ENCODE peak calls at places on chromosomes 4 and X, in ten cellular contexts. D is lower lobe of right lung, Q is fibroblast of lung, L is mammary epithelial cell, C is psoas muscle, H is breast epithelium, N is AG04450, O is right cardiac atrium, Z is endothelial cell of umbilical vein, K is tibial artery. U is an unnamed sample.

GRCh38 chr4:16443504-16444088 is 217.3 kb upstream of the TAPT1 start:
- DNase-seq in D (no peak), Q (peak), L (peak), C (no peak), H (no peak), N (peak), O (no peak), Z (peak), K (no peak), U (no peak)

GRCh38 chrX:24391362-24391761 is 30.9 kb downstream of the SUPT20HL1 start:
- DNase-seq in D (no peak), Q (no peak), L (no peak), C (no peak), H (no peak), N (no peak), O (no peak), Z (no peak), K (no peak), U (no peak)

GRCh38 chrX:67917412-67918010 is 373.7 kb downstream of the AR start:
- DNase-seq in D (no peak), Q (no peak), L (no peak), C (no peak), H (no peak), N (no peak), O (no peak), Z (no peak), K (no peak), U (no peak)

GRCh38 chr4:101018836-101019235 is 328.5 kb downstream of the PPP3CA start:
- DNase-seq in D (no peak), Q (no peak), L (no peak), C (no peak), H (no peak), N (no peak), O (no peak), Z (no peak), K (no peak), U (no peak)

GRCh38 chrX:129769467-129770154 is 10.1 kb upstream of the SASH3 start:
- DNase-seq in D (no peak), Q (no peak), L (no peak), C (peak), H (no peak), N (no peak), O (no peak), Z (no peak), K (no peak), U (no peak)

GRCh38 chr4:24664956-24665355 is 80.6 kb upstream of the DHX15 start:
- DNase-seq in D (no peak), Q (peak), L (peak), C (no peak), H (no peak), N (peak), O (no peak), Z (no peak), K (no peak), U (peak)

GRCh38 chrX:78105944-78106650 is 2.0 kb downstream of the PGK1 start:
- DNase-seq in D (no peak), Q (no peak), L (no peak), C (no peak), H (no peak), N (no peak), O (no peak), Z (peak), K (no peak), U (no peak)

GRCh38 chr4:15873117-15873516 is 65.4 kb downstream of the FGFBP1 start:
- DNase-seq in D (no peak), Q (no peak), L (no peak), C (no peak), H (no peak), N (no peak), O (peak), Z (no peak), K (peak), U (no peak)

GRCh38 chr4:55468724-55469123 is 73.0 kb downstream of the TMEM165 start:
- DNase-seq in D (no peak), Q (peak), L (peak), C (no peak), H (no peak), N (peak), O (no peak), Z (peak), K (no peak), U (no peak)

GRCh38 chr4:186191266-186192067 is at the start of gene CYP4V2:
- DNase-seq in D (peak), Q (peak), L (peak), C (peak), H (peak), N (peak), O (peak), Z (peak), K (peak), U (peak)

GRCh38 chrX:100208076-100208475 is 202.0 kb downstream of the PCDH19 start:
- DNase-seq in D (no peak), Q (no peak), L (peak), C (no peak), H (no peak), N (no peak), O (no peak), Z (no peak), K (no peak), U (no peak)

GRCh38 chr4:134546279-134546678 is 344.7 kb upstream of the PABPC4L start:
- DNase-seq in D (no peak), Q (no peak), L (no peak), C (peak), H (no peak), N (no peak), O (no peak), Z (no peak), K (no peak), U (no peak)

GRCh38 chrX:26262121-26262523 is 46.2 kb downstream of the MAGEB5 start:
- DNase-seq in D (no peak), Q (peak), L (peak), C (no peak), H (no peak), N (peak), O (no peak), Z (peak), K (no peak), U (no peak)

GRCh38 chr4:48336471-48336870 is 4.9 kb upstream of the SLAIN2 start:
- DNase-seq in D (no peak), Q (peak), L (no peak), C (no peak), H (no peak), N (no peak), O (no peak), Z (no peak), K (no peak), U (no peak)

GRCh38 chrX:153770606-153771175 is 6.6 kb downstream of the PLXNB3 start:
- DNase-seq in D (no peak), Q (no peak), L (no peak), C (peak), H (no peak), N (no peak), O (no peak), Z (no peak), K (no peak), U (no peak)

GRCh38 chr4:181301735-181302380 is 941.3 kb upstream of the TENM3 start:
- DNase-seq in D (peak), Q (peak), L (peak), C (peak), H (no peak), N (peak), O (peak), Z (no peak), K (no peak), U (no peak)

GRCh38 chrX:49892552-49892951 is 13.3 kb downstream of the USP27X start:
- DNase-seq in D (no peak), Q (no peak), L (no peak), C (no peak), H (no peak), N (no peak), O (no peak), Z (no peak), K (no peak), U (no peak)

GRCh38 chrX:40318076-40318475 is 220.3 kb upstream of the BCOR start:
- DNase-seq in D (no peak), Q (no peak), L (no peak), C (no peak), H (no peak), N (no peak), O (no peak), Z (no peak), K (no peak), U (no peak)

GRCh38 chr4:84379881-84380618 is 119.0 kb downstream of the NKX6-1 start:
- DNase-seq in D (no peak), Q (peak), L (peak), C (no peak), H (no peak), N (no peak), O (no peak), Z (no peak), K (no peak), U (no peak)

GRCh38 chr4:127870688-127871087 is 10.0 kb upstream of the PLK4 start:
- DNase-seq in D (no peak), Q (peak), L (peak), C (no peak), H (no peak), N (peak), O (peak), Z (peak), K (no peak), U (no peak)

GRCh38 chr4:27278615-27279014 is 418.0 kb downstream of the STIM2 start:
- DNase-seq in D (no peak), Q (peak), L (peak), C (no peak), H (no peak), N (no peak), O (no peak), Z (no peak), K (no peak), U (no peak)

GRCh38 chr4:153082322-153083301 is 121.6 kb upstream of the TRIM2 start:
- DNase-seq in D (no peak), Q (no peak), L (peak), C (no peak), H (no peak), N (no peak), O (no peak), Z (no peak), K (no peak), U (no peak)

GRCh38 chrX:11446331-11446730 is 153.1 kb downstream of the AMELX start:
- DNase-seq in D (no peak), Q (peak), L (no peak), C (no peak), H (no peak), N (no peak), O (no peak), Z (no peak), K (no peak), U (no peak)

GRCh38 chr4:1500231-1500965 is 94.2 kb upstream of the NKX1-1 start:
- DNase-seq in D (peak), Q (no peak), L (no peak), C (peak), H (no peak), N (no peak), O (no peak), Z (no peak), K (no peak), U (no peak)

GRCh38 chrX:29666361-29666760 is 549.0 kb upstream of the MAGEB2 start:
- DNase-seq in D (no peak), Q (no peak), L (no peak), C (no peak), H (no peak), N (no peak), O (no peak), Z (no peak), K (no peak), U (no peak)

GRCh38 chrX:150719641-150720040 is 26.4 kb downstream of the MTMR1 start:
- DNase-seq in D (no peak), Q (no peak), L (no peak), C (no peak), H (no peak), N (no peak), O (no peak), Z (no peak), K (no peak), U (no peak)

GRCh38 chr4:185307136-185307950 is 88.4 kb downstream of the LRP2BP start:
- DNase-seq in D (no peak), Q (no peak), L (peak), C (no peak), H (no peak), N (no peak), O (no peak), Z (no peak), K (no peak), U (no peak)

GRCh38 chrX:114976321-114976720 is 41.1 kb downstream of the IL13RA2 start:
- DNase-seq in D (no peak), Q (peak), L (peak), C (no peak), H (no peak), N (no peak), O (no peak), Z (no peak), K (no peak), U (no peak)

GRCh38 chr4:20618010-20618409 is 82.2 kb upstream of the PACRGL start:
- DNase-seq in D (peak), Q (peak), L (no peak), C (peak), H (no peak), N (no peak), O (no peak), Z (peak), K (peak), U (no peak)

DNA sequence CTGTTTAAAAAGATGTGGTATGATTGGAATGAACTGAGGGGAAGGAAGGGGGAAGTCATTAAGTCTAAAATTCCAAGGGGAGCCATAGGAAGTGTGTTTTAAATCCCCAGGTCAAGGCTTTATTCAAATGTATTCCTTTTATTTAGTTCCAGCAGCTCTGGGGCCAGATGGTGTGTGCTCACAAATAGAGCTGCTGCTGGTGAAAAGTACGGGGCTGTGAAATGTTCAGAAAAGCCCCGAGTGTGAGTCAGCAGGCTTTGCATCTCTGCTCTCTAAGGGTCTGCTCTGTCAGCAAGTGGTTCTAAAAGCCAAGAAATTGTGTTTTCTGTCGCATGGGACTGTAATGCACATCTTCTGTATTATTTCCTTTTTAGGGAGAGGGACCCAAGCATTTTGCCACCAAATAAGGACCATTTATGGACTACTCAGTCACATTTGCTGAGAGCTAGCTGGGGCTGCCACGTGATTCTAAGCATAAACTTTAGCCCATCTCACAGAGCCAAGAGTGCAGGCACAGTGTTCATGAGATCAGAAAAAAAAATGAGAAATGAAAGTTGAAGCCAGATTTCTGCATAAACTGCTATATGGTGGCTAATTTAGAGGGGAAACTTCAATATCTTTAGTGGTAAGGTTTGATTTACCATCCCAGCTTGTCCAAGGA is 82.9 kb upstream of the NHS start:
- DNase-seq in D (no peak), Q (peak), L (no peak), C (no peak), H (no peak), N (no peak), O (no peak), Z (no peak), K (peak), U (no peak)
- H3K27ac ChIP-seq in D (no peak), Q (no peak), L (no peak), C (no peak), H (peak), N (no peak), O (no peak), Z (no peak), K (peak), U (no peak)

GRCh38 chr4:57219389-57219890 is 109.3 kb upstream of the IGFBP7 start:
- DNase-seq in D (no peak), Q (no peak), L (no peak), C (no peak), H (no peak), N (no peak), O (no peak), Z (no peak), K (no peak), U (no peak)

GRCh38 chr4:57220734-57221133 is 110.5 kb upstream of the IGFBP7 start:
- DNase-seq in D (no peak), Q (no peak), L (no peak), C (no peak), H (no peak), N (no peak), O (no peak), Z (no peak), K (no peak), U (no peak)

GRCh38 chr4:57214654-57215411 is 104.6 kb upstream of the IGFBP7 start:
- DNase-seq in D (no peak), Q (no peak), L (peak), C (no peak), H (no peak), N (no peak), O (no peak), Z (no peak), K (no peak), U (no peak)

GRCh38 chr4:57220172-57220571 is 110.0 kb upstream of the IGFBP7 start:
- DNase-seq in D (no peak), Q (no peak), L (no peak), C (no peak), H (no peak), N (no peak), O (no peak), Z (no peak), K (no peak), U (no peak)
- H3K27ac ChIP-seq in D (no peak), Q (no peak), L (no peak), C (no peak), H (no peak), N (no peak), O (no peak), Z (no peak), K (no peak), U (no peak)

DNA sequence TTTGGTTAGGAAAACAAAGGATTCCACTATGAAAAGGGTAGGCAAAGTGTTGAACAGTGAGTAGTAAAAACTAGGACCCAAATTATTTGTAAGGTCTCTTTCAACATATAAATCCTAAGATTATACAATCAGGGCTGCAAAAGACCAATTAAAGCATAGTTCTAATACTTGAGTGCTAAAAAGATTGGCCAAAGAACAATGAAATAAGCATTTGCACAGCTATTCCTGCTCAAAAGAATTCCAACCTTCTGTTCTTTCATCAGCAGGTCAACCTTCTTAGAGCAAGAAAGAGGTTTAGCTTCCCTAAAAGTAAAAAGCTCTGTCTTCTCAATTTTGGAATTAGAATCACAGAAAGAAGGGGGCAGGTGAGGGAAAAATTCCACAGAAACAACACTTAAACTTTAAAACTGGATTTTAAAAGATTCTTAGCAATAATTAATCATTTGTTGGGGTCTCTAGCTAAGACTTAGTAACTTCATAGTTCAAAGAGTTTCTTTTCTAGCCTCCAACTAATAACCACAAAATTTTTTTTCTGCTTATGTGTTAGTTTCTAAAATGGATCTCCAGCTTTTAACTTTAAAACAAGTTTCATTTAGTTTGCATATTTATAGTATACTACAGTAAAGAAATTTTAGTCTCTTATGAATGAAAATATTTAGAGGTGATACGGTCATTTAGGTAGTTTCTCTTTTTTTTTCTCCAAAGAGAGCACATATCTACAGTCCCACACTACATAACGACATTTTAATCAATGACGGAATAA is 16.3 kb downstream of the TSPAN5 start:
- DNase-seq in D (no peak), Q (no peak), L (no peak), C (no peak), H (no peak), N (no peak), O (no peak), Z (no peak), K (no peak), U (no peak)
- H3K27ac ChIP-seq in D (no peak), Q (no peak), L (peak), C (no peak), H (no peak), N (no peak), O (no peak), Z (peak), K (no peak), U (peak)

GRCh38 chr4:6918345-6918744 is 8.7 kb downstream of the TBC1D14 start:
- DNase-seq in D (no peak), Q (no peak), L (no peak), C (no peak), H (no peak), N (no peak), O (no peak), Z (peak), K (no peak), U (no peak)
- H3K27ac ChIP-seq in D (peak), Q (no peak), L (no peak), C (peak), H (peak), N (no peak), O (no peak), Z (no peak), K (no peak), U (peak)